ENCODE peak calls at places on chromosomes 6 and 20, in six cellular contexts. O is HS-27A; Y is H4; T is pons; H is effector memory CD4-positive, alpha-beta T cell; B is T-cell. R is an unnamed sample.

GRCh38 chr6:167409689-167410088 is 84.8 kb downstream of the TTLL2 start:
- DNase-seq in B (no peak), H (no peak), Y (no peak), T (no peak), O (no peak), R (no peak)

GRCh38 chr20:49132995-49133451 is 55.1 kb downstream of the STAU1 start:
- DNase-seq in T (peak), Y (peak), B (peak), H (no peak), O (peak), R (no peak)

GRCh38 chr6:111980979-111981378 is 72.9 kb upstream of the CCN6 start:
- DNase-seq in Y (no peak), H (no peak), B (no peak), T (no peak), O (no peak), R (no peak)

GRCh38 chr6:162960674-162961457 is 233.1 kb downstream of the PACRG start:
- DNase-seq in H (no peak), O (no peak), Y (no peak), T (no peak), B (no peak), R (no peak)

GRCh38 chr6:46023216-46023915 is 7.7 kb upstream of the CLIC5 start:
- DNase-seq in Y (no peak), B (no peak), H (no peak), O (no peak), T (no peak), R (no peak)

GRCh38 chr20:955111-955510 is 39.0 kb upstream of the ANGPT4 start:
- DNase-seq in T (no peak), H (no peak), B (no peak), O (no peak), Y (no peak), R (no peak)

GRCh38 chr6:66662196-66662595 is 955.2 kb upstream of the EYS start:
- DNase-seq in B (no peak), Y (peak), O (no peak), H (no peak), T (peak), R (no peak)

GRCh38 chr6:51570168-51570921 is 517.1 kb downstream of the PKHD1 start:
- DNase-seq in Y (no peak), T (no peak), H (no peak), O (no peak), B (no peak), R (no peak)

GRCh38 chr20:47191074-47191673 is 165.3 kb downstream of the ZMYND8 start:
- DNase-seq in O (no peak), B (no peak), Y (no peak), T (no peak), H (no peak), R (no peak)

GRCh38 chr6:155171109-155171746 is 92.6 kb upstream of the CLDN20 start:
- DNase-seq in B (peak), Y (peak), T (peak), O (peak), H (peak), R (peak)

GRCh38 chr20:59618131-59618530 is 13.8 kb downstream of the PHACTR3 start:
- DNase-seq in H (no peak), B (no peak), T (no peak), Y (no peak), O (no peak), R (no peak)

GRCh38 chr6:101001012-101001411 is 119.9 kb upstream of the ASCC3 start:
- DNase-seq in O (no peak), B (no peak), H (no peak), T (no peak), Y (no peak), R (no peak)

GRCh38 chr20:59006864-59007757 is at the start of gene CTSZ:
- DNase-seq in B (peak), O (no peak), H (peak), Y (no peak), T (no peak), R (peak)

GRCh38 chr20:43904778-43905177 is 9.9 kb upstream of the TOX2 start:
- DNase-seq in H (no peak), B (no peak), O (no peak), Y (no peak), T (no peak), R (no peak)

R was measured in GM12892.